ENCODE peak calls at places on chromosomes 2 and 18, in nine cellular contexts. W is sciatic nerve; U is fibroblast of lung; N is mesothelial cell of epicardium; D is naive B cell; O is stimulated activated CD4-positive, alpha-beta T cell treated with anti-CD3 and anti-CD28 coated beads, Interleukin-15, amount 100 ng/mL, for 24 hours; I is Ammon's horn; A is AG04449; G is NCI-H2171. T is an unnamed sample.

GRCh38 chr2:23330214-23330613 is 54.8 kb upstream of the KLHL29 start:
- DNase-seq in W (no peak), U (peak), N (no peak), D (no peak), O (peak), I (no peak), A (no peak), G (no peak), T (no peak)

GRCh38 chr2:147679664-147680502 is 164.9 kb upstream of the ACVR2A start:
- DNase-seq in W (no peak), U (peak), N (no peak), D (no peak), O (no peak), I (no peak), A (no peak), G (no peak), T (no peak)

GRCh38 chr2:208315081-208315788 is 49.2 kb downstream of the PIKFYVE start:
- DNase-seq in W (no peak), U (peak), N (no peak), D (peak), O (no peak), I (no peak), A (no peak), G (no peak), T (peak)

GRCh38 chr2:21021430-21021829 is 22.4 kb downstream of the APOB start:
- DNase-seq in W (no peak), U (no peak), N (no peak), D (no peak), O (no peak), I (no peak), A (no peak), G (no peak), T (no peak)

GRCh38 chr2:236180831-236181453 is 12.8 kb upstream of the GBX2 start:
- DNase-seq in W (peak), U (peak), N (no peak), D (no peak), O (peak), I (peak), A (no peak), G (peak), T (no peak)

GRCh38 chr2:4549811-4550210 is 846.4 kb downstream of the DCDC2C start:
- DNase-seq in W (no peak), U (no peak), N (no peak), D (no peak), O (no peak), I (no peak), A (no peak), G (peak), T (no peak)

GRCh38 chr18:79384151-79384807 is 11.5 kb upstream of the NFATC1 start:
- DNase-seq in W (peak), U (no peak), N (no peak), D (no peak), O (no peak), I (no peak), A (no peak), G (no peak), T (no peak)

GRCh38 chr2:25043241-25043867 is 1.5 kb downstream of the EFR3B start:
- DNase-seq in W (no peak), U (peak), N (no peak), D (no peak), O (peak), I (no peak), A (peak), G (no peak), T (no peak)

GRCh38 chr2:76793647-76794334 is 728.4 kb downstream of the LRRTM4 start:
- DNase-seq in W (no peak), U (no peak), N (no peak), D (no peak), O (no peak), I (no peak), A (no peak), G (no peak), T (no peak)

GRCh38 chr2:45882707-45883106 is 231.2 kb downstream of the PRKCE start:
- DNase-seq in W (no peak), U (peak), N (no peak), D (no peak), O (no peak), I (peak), A (no peak), G (no peak), T (peak)

GRCh38 chr2:113138428-113139322 is 11.3 kb downstream of the IL1RN start:
- DNase-seq in W (no peak), U (peak), N (no peak), D (peak), O (peak), I (peak), A (no peak), G (peak), T (no peak)

GRCh38 chr2:88606371-88607030 is 20.8 kb downstream of the EIF2AK3 start:
- DNase-seq in W (no peak), U (no peak), N (no peak), D (peak), O (no peak), I (no peak), A (no peak), G (no peak), T (no peak)

GRCh38 chr2:224576098-224576715 is 9.0 kb downstream of the CUL3 start:
- DNase-seq in W (no peak), U (peak), N (no peak), D (no peak), O (no peak), I (no peak), A (no peak), G (no peak), T (no peak)

GRCh38 chr2:133972786-133973185 is 281.1 kb upstream of the MGAT5 start:
- DNase-seq in W (no peak), U (peak), N (no peak), D (no peak), O (no peak), I (peak), A (peak), G (no peak), T (peak)

GRCh38 chr2:196213252-196213651 is 41.9 kb upstream of the STK17B start:
- DNase-seq in W (no peak), U (no peak), N (no peak), D (no peak), O (no peak), I (no peak), A (no peak), G (no peak), T (no peak)

GRCh38 chr2:239291505-239292350 is 109.1 kb downstream of the HDAC4 start:
- DNase-seq in W (peak), U (no peak), N (no peak), D (no peak), O (no peak), I (peak), A (no peak), G (no peak), T (peak)

GRCh38 chr2:173545364-173545734 is 190.7 kb downstream of the CDCA7 start:
- DNase-seq in W (no peak), U (no peak), N (no peak), D (no peak), O (no peak), I (no peak), A (no peak), G (no peak), T (no peak)

GRCh38 chr18:49859725-49860124 is 46.4 kb upstream of the ACAA2 start:
- DNase-seq in W (no peak), U (no peak), N (no peak), D (no peak), O (no peak), I (no peak), A (no peak), G (no peak), T (no peak)